ENCODE peak calls at places on chromosomes 7 and 10, in ten cellular contexts. C is fibroblast of pulmonary artery, G is AG09319, F is H9, U is A549, Z is neural progenitor cell, Y is cardiac fibroblast, A is mammary epithelial cell, H is glutamatergic neuron, X is PC-3. R is an unnamed sample.

GRCh38 chr7:95871078-95871848 is 98.9 kb downstream of the DYNC1I1 start:
- DNase-seq in C (peak), G (no peak), F (peak), U (peak), Z (peak), Y (peak), A (peak), H (no peak), X (peak), R (peak)

GRCh38 chr10:22366771-22367170 is 21.5 kb downstream of the SPAG6 start:
- DNase-seq in C (no peak), G (no peak), F (no peak), U (no peak), Z (no peak), Y (no peak), A (no peak), H (no peak), X (no peak), R (no peak)

GRCh38 chr7:1054438-1055083 is 10.2 kb downstream of the GPR146 start:
- DNase-seq in C (no peak), G (no peak), F (no peak), U (no peak), Z (peak), Y (no peak), A (no peak), H (no peak), X (no peak), R (no peak)

GRCh38 chr10:56605043-56605442 is 244.0 kb upstream of the ZWINT start:
- DNase-seq in C (no peak), G (no peak), F (peak), U (no peak), Z (peak), Y (no peak), A (peak), H (peak), X (no peak), R (no peak)

GRCh38 chr10:118908487-118909280 is 120.8 kb upstream of the NANOS1 start:
- DNase-seq in C (no peak), G (no peak), F (no peak), U (no peak), Z (no peak), Y (no peak), A (no peak), H (peak), X (no peak), R (no peak)

GRCh38 chr7:29431686-29432085 is 131.9 kb upstream of the PRR15 start:
- DNase-seq in C (no peak), G (no peak), F (no peak), U (no peak), Z (no peak), Y (no peak), A (no peak), H (no peak), X (no peak), R (no peak)

GRCh38 chr7:2261611-2262010 is 19.6 kb downstream of the NUDT1 start:
- DNase-seq in C (no peak), G (no peak), F (no peak), U (no peak), Z (no peak), Y (no peak), A (no peak), H (no peak), X (no peak), R (peak)

GRCh38 chr7:115135769-115136410 is 214.0 kb downstream of the MDFIC start:
- DNase-seq in C (no peak), G (no peak), F (no peak), U (no peak), Z (peak), Y (no peak), A (peak), H (no peak), X (peak), R (no peak)

GRCh38 chr10:75646218-75646915 is 214.9 kb downstream of the LRMDA start:
- DNase-seq in C (no peak), G (no peak), F (no peak), U (no peak), Z (no peak), Y (no peak), A (no peak), H (no peak), X (no peak), R (no peak)

GRCh38 chr10:119634219-119634544 is 17.0 kb upstream of the BAG3 start:
- DNase-seq in C (peak), G (no peak), F (no peak), U (no peak), Z (no peak), Y (peak), A (no peak), H (no peak), X (no peak), R (no peak)

GRCh38 chr7:130901209-130901783 is 167.3 kb upstream of the KLF14 start:
- DNase-seq in C (peak), G (peak), F (no peak), U (peak), Z (peak), Y (peak), A (peak), H (no peak), X (peak), R (peak)

GRCh38 chr10:36181421-36181820 is 539.3 kb upstream of the FZD8 start:
- DNase-seq in C (peak), G (no peak), F (no peak), U (no peak), Z (no peak), Y (peak), A (no peak), H (no peak), X (peak), R (no peak)

GRCh38 chr7:13989138-13989943 is at the start of gene ETV1:
- DNase-seq in C (peak), G (no peak), F (peak), U (peak), Z (peak), Y (peak), A (peak), H (peak), X (peak), R (peak)

GRCh38 chr10:7933262-7933661 is 115.0 kb downstream of the TAF3 start:
- DNase-seq in C (no peak), G (no peak), F (no peak), U (no peak), Z (no peak), Y (no peak), A (peak), H (no peak), X (no peak), R (no peak)

GRCh38 chr7:70585071-70585470 is 546.9 kb upstream of the GALNT17 start:
- DNase-seq in C (no peak), G (no peak), F (peak), U (no peak), Z (peak), Y (no peak), A (no peak), H (peak), X (no peak), R (no peak)

GRCh38 chr10:1255166-1255565 is 199.0 kb downstream of the WDR37 start:
- DNase-seq in C (no peak), G (no peak), F (no peak), U (no peak), Z (no peak), Y (peak), A (no peak), H (no peak), X (no peak), R (peak)

GRCh38 chr10:4120454-4120853 is 335.4 kb upstream of the KLF6 start:
- DNase-seq in C (no peak), G (no peak), F (no peak), U (no peak), Z (no peak), Y (no peak), A (no peak), H (no peak), X (no peak), R (no peak)

GRCh38 chr10:96509017-96509641 is 4.6 kb downstream of the TLL2 start:
- DNase-seq in C (peak), G (no peak), F (peak), U (no peak), Z (peak), Y (peak), A (peak), H (no peak), X (no peak), R (peak)

GRCh38 chr7:92496876-92497275 is 19.1 kb upstream of the ERVW-1 start:
- DNase-seq in C (peak), G (no peak), F (no peak), U (no peak), Z (no peak), Y (peak), A (peak), H (no peak), X (no peak), R (peak)

GRCh38 chr10:132884041-132884440 is 58.3 kb downstream of the CFAP46 start:
- DNase-seq in C (no peak), G (no peak), F (no peak), U (no peak), Z (no peak), Y (no peak), A (no peak), H (no peak), X (no peak), R (peak)

GRCh38 chr10:132885451-132886210 is 56.7 kb downstream of the CFAP46 start:
- DNase-seq in C (no peak), G (no peak), F (no peak), U (no peak), Z (no peak), Y (no peak), A (no peak), H (no peak), X (no peak), R (peak)

GRCh38 chr10:132889091-132889490 is 53.3 kb downstream of the CFAP46 start:
- DNase-seq in C (no peak), G (no peak), F (no peak), U (no peak), Z (no peak), Y (peak), A (no peak), H (no peak), X (no peak), R (peak)

GRCh38 chr10:132884691-132885271 is 57.6 kb downstream of the CFAP46 start:
- DNase-seq in C (no peak), G (no peak), F (no peak), U (no peak), Z (no peak), Y (no peak), A (no peak), H (no peak), X (no peak), R (peak)

GRCh38 chr10:132886211-132887099 is 55.9 kb downstream of the CFAP46 start:
- DNase-seq in C (no peak), G (no peak), F (no peak), U (peak), Z (no peak), Y (no peak), A (no peak), H (no peak), X (peak), R (peak)
- TF ChIP-seq CTCF in C (no peak), G (no peak), F (peak), U (peak), Z (no peak), Y (no peak), A (no peak), H (no peak), X (peak), R (peak)

DNA sequence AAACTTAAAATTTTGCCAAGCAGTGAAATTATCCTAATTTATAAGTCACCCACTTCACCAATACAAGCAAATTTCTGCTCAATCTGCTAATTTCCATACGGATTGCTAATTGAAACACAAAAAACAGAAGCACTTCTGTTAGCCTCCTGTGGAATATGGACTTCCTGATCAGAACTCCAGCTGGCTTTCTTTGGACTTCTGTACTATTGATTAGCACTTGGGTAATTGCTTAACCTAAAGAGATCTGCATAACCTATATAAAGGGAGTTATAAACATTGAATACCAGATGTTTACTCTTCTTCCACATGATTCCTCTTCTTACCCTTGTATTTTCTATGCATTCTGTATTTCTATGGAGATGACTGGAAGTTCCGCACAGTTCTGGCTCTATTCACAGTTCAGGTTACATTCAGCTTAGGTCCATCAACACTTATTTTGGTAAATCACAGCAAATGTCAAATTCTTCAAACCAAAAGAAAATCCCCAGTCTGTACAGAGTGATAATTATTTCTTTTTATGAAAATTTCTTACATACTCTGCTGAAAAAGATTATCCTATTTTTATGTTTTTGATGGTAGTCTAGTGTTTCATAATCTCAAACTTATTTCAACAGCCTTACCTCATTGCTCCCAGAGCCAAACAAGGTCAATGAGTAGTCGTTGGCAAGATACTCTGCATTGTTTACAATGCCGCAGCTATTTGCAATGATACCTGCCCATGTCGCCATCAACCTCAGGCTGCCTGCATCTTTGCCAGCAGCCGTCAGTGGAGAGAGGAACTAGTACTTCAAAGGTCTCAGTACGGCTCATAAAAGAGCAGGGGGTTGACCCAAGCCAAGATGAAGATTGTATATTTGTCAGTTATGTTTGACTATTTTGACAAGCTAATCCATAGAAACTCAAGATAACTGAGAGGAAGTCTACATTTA is 225.6 kb downstream of the AHR start:
- DNase-seq in C (peak), G (no peak), F (no peak), U (no peak), Z (no peak), Y (peak), A (peak), H (no peak), X (peak), R (no peak)
- TF ChIP-seq CTCF in C (no peak), G (no peak), F (no peak), U (no peak), Z (no peak), Y (no peak), A (no peak), H (no peak), X (no peak), R (no peak)

DNA sequence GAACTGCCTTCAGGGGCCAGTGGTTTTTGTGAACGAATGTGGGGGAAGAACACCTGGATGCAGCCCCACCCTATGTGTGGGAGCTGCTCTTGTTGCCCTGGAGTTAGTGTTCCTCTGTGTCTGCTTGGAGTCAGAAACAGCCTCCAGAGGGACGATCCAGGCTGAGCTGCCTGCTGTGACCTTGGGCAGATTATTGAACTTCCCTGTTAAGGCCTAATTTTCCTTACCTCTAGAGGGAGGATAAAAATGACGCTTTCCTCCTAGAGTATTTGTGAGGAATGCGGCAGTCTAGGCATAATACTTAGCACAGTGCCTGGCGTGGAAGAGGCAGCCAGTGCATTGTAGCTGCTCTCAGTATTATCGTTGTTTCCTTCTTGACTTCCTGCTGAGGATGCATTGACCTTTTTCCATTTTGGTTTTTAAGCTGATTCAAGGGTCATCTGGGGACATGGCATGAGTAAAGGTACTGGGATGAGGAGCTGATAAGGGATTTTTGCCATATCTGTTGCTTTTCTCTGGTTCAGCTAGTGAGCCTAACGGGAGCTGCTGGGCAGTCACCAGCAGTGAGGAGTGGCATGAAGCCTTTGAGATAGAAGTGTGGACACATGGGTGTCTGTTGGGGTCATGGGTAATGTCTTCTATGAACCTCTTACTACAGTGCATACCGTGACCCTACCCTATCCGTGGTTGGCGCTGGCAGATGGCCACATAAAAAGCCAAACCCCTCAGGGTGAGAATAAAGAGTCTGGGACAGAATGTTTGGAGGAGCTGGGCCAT is 6.4 kb downstream of the ZFYVE27 start:
- DNase-seq in C (no peak), G (no peak), F (no peak), U (no peak), Z (no peak), Y (no peak), A (peak), H (no peak), X (no peak), R (peak)
- TF ChIP-seq CTCF in C (no peak), G (no peak), F (no peak), U (no peak), Z (no peak), Y (no peak), A (no peak), H (no peak), X (no peak), R (no peak)

GRCh38 chr10:133048306-133048705 is 39.4 kb upstream of the ADGRA1 start:
- DNase-seq in C (no peak), G (no peak), F (no peak), U (no peak), Z (no peak), Y (no peak), A (no peak), H (no peak), X (no peak), R (no peak)
- TF ChIP-seq CTCF in C (no peak), G (no peak), F (no peak), U (no peak), Z (no peak), Y (no peak), A (no peak), H (no peak), X (no peak), R (no peak)

GRCh38 chr10:9301148-9301547 is 1246.7 kb downstream of the GATA3 start:
- DNase-seq in C (peak), G (no peak), F (no peak), U (no peak), Z (no peak), Y (peak), A (peak), H (no peak), X (peak), R (no peak)
- TF ChIP-seq CTCF in C (peak), G (peak), F (peak), U (peak), Z (peak), Y (no peak), A (peak), H (no peak), X (peak), R (peak)

GRCh38 chr7:144668503-144668902 is 167.3 kb downstream of the TPK1 start:
- DNase-seq in C (no peak), G (no peak), F (no peak), U (no peak), Z (no peak), Y (no peak), A (no peak), H (no peak), X (no peak), R (no peak)

GRCh38 chr7:144672869-144673268 is 163.0 kb downstream of the TPK1 start:
- DNase-seq in C (no peak), G (no peak), F (no peak), U (no peak), Z (no peak), Y (no peak), A (no peak), H (no peak), X (no peak), R (no peak)

GRCh38 chr7:144674550-144674949 is 161.3 kb downstream of the TPK1 start:
- DNase-seq in C (no peak), G (no peak), F (no peak), U (no peak), Z (no peak), Y (no peak), A (no peak), H (no peak), X (no peak), R (no peak)

GRCh38 chr7:144671429-144671828 is 164.4 kb downstream of the TPK1 start:
- DNase-seq in C (no peak), G (no peak), F (peak), U (no peak), Z (no peak), Y (no peak), A (peak), H (no peak), X (no peak), R (no peak)

DNA sequence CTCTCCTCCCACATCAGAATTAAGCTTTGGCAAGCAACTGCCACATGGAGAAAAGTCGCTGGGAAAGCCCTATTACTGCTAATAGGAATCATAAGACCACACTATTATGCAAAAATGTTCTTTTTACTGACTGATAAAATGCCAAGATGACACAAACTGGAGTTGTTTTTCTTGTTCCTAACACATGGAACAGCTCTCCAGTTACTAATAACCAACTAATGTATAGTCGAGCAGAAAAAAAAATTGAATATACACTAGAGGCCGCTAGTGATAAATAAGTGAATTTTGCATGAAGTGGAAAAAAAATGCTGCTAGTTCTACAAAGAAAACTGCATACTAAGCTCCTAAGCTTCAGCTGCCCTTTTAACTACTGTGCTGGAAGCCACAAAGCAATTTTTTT is 165.6 kb downstream of the TPK1 start:
- DNase-seq in C (peak), G (no peak), F (no peak), U (no peak), Z (no peak), Y (peak), A (peak), H (no peak), X (peak), R (no peak)
- TF ChIP-seq CTCF in C (peak), G (peak), F (no peak), U (peak), Z (peak), Y (no peak), A (no peak), H (no peak), X (peak), R (peak)